ENCODE peak calls at places on chromosomes 4 and X, in ten cellular contexts. J is stimulated activated CD4-positive, alpha-beta T cell treated with anti-CD3 and anti-CD28 coated beads, Interleukin-15, amount 100 ng/mL, for 1 hour; N is left ventricle myocardium superior; A is fibroblast of the aortic adventitia; L is activated T-helper 1 cell treated with anti-CD3 and anti-CD28 coated beads, Interleukin-2, amount 50 U/mL, for 16 hours; I is LHCN-M2; F is endothelial cell of umbilical vein; Z is iPS DF 19.7; Q is brain microvascular endothelial cell; H is T-helper 9 cell. O is an unnamed sample.

GRCh38 chr4:184441461-184442392 is 32.6 kb downstream of the IRF2 start:
- DNase-seq in J (no peak), N (no peak), A (no peak), L (no peak), I (no peak), F (peak; percentile 74), Z (no peak), Q (no peak), H (no peak), O (no peak)

GRCh38 chr4:86595426-86595805 is 1.3 kb downstream of the PTPN13 start:
- DNase-seq in J (no peak), N (no peak), A (no peak), L (no peak), I (no peak), F (peak; percentile 52), Z (no peak), Q (peak; percentile 33), H (no peak), O (no peak)

GRCh38 chr4:10279261-10279660 is 162.7 kb upstream of the WDR1 start:
- DNase-seq in J (no peak), N (no peak), A (no peak), L (no peak), I (no peak), F (no peak), Z (no peak), Q (no peak), H (no peak), O (no peak)

GRCh38 chr4:166839615-166840251 is 394.6 kb downstream of the SPOCK3 start:
- DNase-seq in J (no peak), N (no peak), A (no peak), L (no peak), I (no peak), F (no peak), Z (no peak), Q (no peak), H (no peak), O (no peak)

GRCh38 chr4:41396214-41396613 is 139.5 kb downstream of the UCHL1 start:
- DNase-seq in J (no peak), N (no peak), A (no peak), L (no peak), I (no peak), F (no peak), Z (no peak), Q (no peak), H (no peak), O (no peak)

GRCh38 chr4:108355523-108356208 is 186.9 kb upstream of the LEF1 start:
- DNase-seq in J (no peak), N (no peak), A (no peak), L (no peak), I (no peak), F (no peak), Z (no peak), Q (no peak), H (no peak), O (no peak)

GRCh38 chr4:128653514-128654420 is 155.7 kb upstream of the JADE1 start:
- DNase-seq in J (no peak), N (peak; percentile 60), A (peak; percentile 51), L (no peak), I (peak; percentile 72), F (no peak), Z (no peak), Q (peak; percentile 21), H (no peak), O (no peak)

GRCh38 chr4:124121511-124121934 is 591.0 kb downstream of the ANKRD50 start:
- DNase-seq in J (no peak), N (no peak), A (peak; percentile 98), L (no peak), I (peak; percentile 33), F (peak; percentile 58), Z (no peak), Q (peak; percentile 69), H (no peak), O (no peak)

GRCh38 chr4:163200950-163201349 is 34.3 kb upstream of the NAF1 start:
- DNase-seq in J (no peak), N (no peak), A (no peak), L (no peak), I (no peak), F (no peak), Z (no peak), Q (no peak), H (no peak), O (no peak)

GRCh38 chr4:98746530-98746929 is 88.1 kb upstream of the TSPAN5 start:
- DNase-seq in J (no peak), N (no peak), A (no peak), L (no peak), I (peak; percentile 98), F (peak; percentile 74), Z (no peak), Q (peak; percentile 40), H (no peak), O (no peak)

GRCh38 chrX:53895270-53895669 is 149.0 kb downstream of the PHF8 start:
- DNase-seq in J (no peak), N (no peak), A (no peak), L (no peak), I (no peak), F (no peak), Z (no peak), Q (no peak), H (no peak), O (no peak)

GRCh38 chr4:11182586-11183357 is 245.9 kb downstream of the HS3ST1 start:
- DNase-seq in J (no peak), N (no peak), A (peak; percentile 78), L (no peak), I (peak; percentile 42), F (no peak), Z (no peak), Q (peak; percentile 22), H (no peak), O (no peak)

GRCh38 chr4:99540287-99540939 is 23.4 kb downstream of the TRMT10A start:
- DNase-seq in J (no peak), N (no peak), A (no peak), L (no peak), I (no peak), F (no peak), Z (no peak), Q (no peak), H (no peak), O (peak; percentile 29)

GRCh38 chr4:14221176-14221575 is 593.7 kb upstream of the BOD1L1 start:
- DNase-seq in J (no peak), N (no peak), A (peak; percentile 11), L (no peak), I (no peak), F (no peak), Z (no peak), Q (no peak), H (no peak), O (no peak)

GRCh38 chr4:98720871-98721480 is 62.6 kb upstream of the TSPAN5 start:
- DNase-seq in J (no peak), N (no peak), A (no peak), L (no peak), I (peak; percentile 83), F (no peak), Z (no peak), Q (peak; percentile 14), H (no peak), O (peak; percentile 86)

GRCh38 chrX:150700107-150700506 is 6.9 kb downstream of the MTMR1 start:
- DNase-seq in J (no peak), N (no peak), A (no peak), L (no peak), I (no peak), F (no peak), Z (no peak), Q (no peak), H (no peak), O (no peak)

GRCh38 chrX:119757979-119758681 is at the start of gene SOWAHD:
- DNase-seq in J (no peak), N (peak; percentile 44), A (no peak), L (no peak), I (no peak), F (no peak), Z (no peak), Q (no peak), H (peak; percentile 29), O (no peak)

GRCh38 chr4:71050809-71051208 is 57.4 kb downstream of the DCK start:
- DNase-seq in J (no peak), N (no peak), A (no peak), L (no peak), I (peak; percentile 6), F (no peak), Z (no peak), Q (no peak), H (no peak), O (no peak)

GRCh38 chr4:88211473-88212252 is 53.2 kb upstream of the ABCG2 start:
- DNase-seq in J (no peak), N (no peak), A (peak; percentile 68), L (peak; percentile 2), I (peak; percentile 51), F (peak; percentile 69), Z (no peak), Q (peak; percentile 65), H (peak; percentile 19), O (peak; percentile 9)

GRCh38 chrX:21738145-21738949 is 19.6 kb downstream of the SMPX start:
- DNase-seq in J (no peak), N (no peak), A (no peak), L (no peak), I (peak; percentile 38), F (no peak), Z (peak; percentile 57), Q (no peak), H (no peak), O (no peak)

GRCh38 chrX:110145854-110146253 is 142.9 kb downstream of the TMEM164 start:
- DNase-seq in J (no peak), N (no peak), A (peak; percentile 57), L (no peak), I (peak; percentile 24), F (peak; percentile 36), Z (no peak), Q (peak; percentile 36), H (no peak), O (peak; percentile 6)

GRCh38 chr4:4549534-4549933 is 7.7 kb upstream of the STX18 start:
- DNase-seq in J (no peak), N (no peak), A (no peak), L (no peak), I (no peak), F (peak; percentile 19), Z (no peak), Q (no peak), H (no peak), O (no peak)

GRCh38 chr4:28772066-28772465 is 1911.4 kb downstream of the STIM2 start:
- DNase-seq in J (no peak), N (no peak), A (peak; percentile 82), L (no peak), I (peak; percentile 60), F (no peak), Z (no peak), Q (peak; percentile 77), H (no peak), O (peak; percentile 19)

GRCh38 chr4:73707918-73708577 is 32.3 kb upstream of the CXCL8 start:
- DNase-seq in J (no peak), N (peak; percentile 50), A (peak; percentile 97), L (no peak), I (peak; percentile 85), F (peak; percentile 90), Z (no peak), Q (peak; percentile 94), H (no peak), O (peak; percentile 77)

GRCh38 chrX:137195991-137196390 is 162.2 kb upstream of the GPR101 start:
- DNase-seq in J (no peak), N (no peak), A (peak; percentile 14), L (no peak), I (peak; percentile 4), F (no peak), Z (no peak), Q (no peak), H (no peak), O (no peak)

GRCh38 chrX:56574861-56575260 is 11.4 kb downstream of the UBQLN2 start:
- DNase-seq in J (no peak), N (no peak), A (no peak), L (no peak), I (no peak), F (no peak), Z (no peak), Q (no peak), H (no peak), O (no peak)

GRCh38 chr4:36159208-36159607 is 85.1 kb downstream of the ARAP2 start:
- DNase-seq in J (no peak), N (no peak), A (no peak), L (no peak), I (no peak), F (no peak), Z (no peak), Q (no peak), H (no peak), O (no peak)

GRCh38 chr4:186790630-186791029 is 67.0 kb upstream of the FAT1 start:
- DNase-seq in J (no peak), N (no peak), A (no peak), L (no peak), I (no peak), F (no peak), Z (no peak), Q (no peak), H (no peak), O (no peak)